ENCODE peak calls at places on chromosomes 7 and 10, in five cellular contexts. R is left ventricle myocardium inferior, D is GM23248, M is cardiac fibroblast, U is choroid plexus epithelial cell. V is an unnamed sample.
A peak's percentile ranks its signal among the peaks of the same experiment; 100 is the strongest.

GRCh38 chr7:38574121-38574520 is 57.1 kb downstream of the AMPH start:
- DNase-seq in U (peak; percentile 66), D (peak; percentile 58), M (peak; percentile 23), R (no peak), V (no peak)

GRCh38 chr7:139725077-139725476 is 52.7 kb downstream of the HIPK2 start:
- DNase-seq in D (peak; percentile 85), R (no peak), M (peak; percentile 74), U (peak; percentile 88), V (peak; percentile 52)

GRCh38 chr7:99525713-99526440 is 21.4 kb downstream of the ZKSCAN5 start:
- DNase-seq in D (peak; percentile 32), U (peak; percentile 30), M (peak; percentile 12), R (no peak), V (no peak)

GRCh38 chr10:61971016-61971350 is 69.5 kb downstream of the ARID5B start:
- DNase-seq in R (no peak), D (peak; percentile 21), M (peak; percentile 59), U (peak; percentile 41), V (no peak)

GRCh38 chr7:151001546-151001945 is 10.7 kb downstream of the NOS3 start:
- DNase-seq in U (no peak), M (no peak), D (no peak), R (no peak), V (no peak)

GRCh38 chr10:15401382-15401781 is 30.3 kb upstream of the FAM171A1 start:
- DNase-seq in R (no peak), M (no peak), D (no peak), U (no peak), V (no peak)

GRCh38 chr7:128425851-128426250 is 16.1 kb upstream of the IMPDH1 start:
- DNase-seq in D (peak; percentile 64), R (peak; percentile 60), M (peak; percentile 77), U (peak; percentile 80), V (peak; percentile 75)

GRCh38 chr10:103793920-103794883 is 61.2 kb downstream of the SH3PXD2A start:
- DNase-seq in D (no peak), U (no peak), R (peak; percentile 16), M (no peak), V (no peak)

GRCh38 chr7:55173671-55174070 is 154.9 kb downstream of the EGFR start:
- DNase-seq in U (no peak), M (no peak), D (no peak), R (no peak), V (no peak)
- H3K4me3 ChIP-seq in U (no peak overlapping the region), M (no peak overlapping the region), D (no peak overlapping the region), R (no peak overlapping the region), V (no peak overlapping the region)

DNA sequence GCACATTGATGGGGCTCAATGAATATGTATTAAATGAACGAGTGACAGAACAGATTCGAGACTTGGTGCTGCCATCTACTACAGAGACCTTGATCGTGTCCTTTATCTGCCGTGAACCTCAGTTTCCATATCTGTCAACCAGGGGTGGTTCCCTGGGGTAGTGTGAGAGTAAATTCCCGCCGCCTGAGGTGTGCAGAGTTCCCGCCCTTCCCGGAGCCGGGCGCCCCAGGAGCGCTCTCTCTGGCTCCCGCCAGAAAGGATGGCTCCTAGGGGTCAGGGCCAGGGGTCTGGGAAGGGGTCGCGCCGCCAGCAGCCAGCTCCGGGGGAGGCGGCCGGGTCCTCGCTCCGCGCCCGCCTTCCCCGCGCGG is 333 bp upstream of the PLCE1 start:
- DNase-seq in M (no peak), D (no peak), U (no peak), R (no peak), V (no peak)
- H3K4me3 ChIP-seq in M (peak overlapping the region; percentile 69), D (peak overlapping the region; percentile 87), U (peak overlapping the region; percentile 76), R (peak overlapping the region; percentile 76), V (peak overlapping the region; percentile 75)

GRCh38 chr10:31121074-31121685 is 89.5 kb upstream of the ZNF438 start:
- DNase-seq in R (no peak), M (peak; percentile 55), U (peak; percentile 25), D (peak; percentile 74), V (no peak)
- H3K4me3 ChIP-seq in R (peak overlapping the region; percentile 4), M (no peak overlapping the region), U (no peak overlapping the region), D (peak overlapping the region; percentile 14), V (no peak overlapping the region)

DNA sequence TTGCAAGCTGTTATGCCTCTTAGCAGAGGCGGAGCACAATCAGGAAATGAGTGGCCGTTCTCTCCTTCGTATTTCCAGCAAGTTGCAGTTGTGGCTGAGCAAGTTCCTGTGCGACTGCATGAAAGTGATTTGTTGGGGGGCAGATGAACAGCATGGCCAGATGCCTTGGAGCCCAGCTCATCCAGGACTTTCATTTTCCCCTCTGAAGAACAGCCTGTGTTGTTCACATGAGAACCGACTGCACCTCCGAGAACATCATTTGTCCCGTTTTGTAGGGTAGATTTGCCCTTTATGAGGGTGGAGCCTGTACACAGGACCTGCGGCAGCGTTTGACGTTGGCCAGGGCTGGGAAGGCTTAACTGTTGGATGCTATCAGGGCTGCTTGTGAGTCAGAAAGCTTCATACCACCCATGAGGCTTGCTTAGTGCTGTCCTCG is 4.4 kb downstream of the BAG3 start:
- DNase-seq in M (peak; percentile 85), D (peak; percentile 94), R (peak; percentile 46), U (peak; percentile 84), V (peak; percentile 90)
- H3K4me3 ChIP-seq in M (peak overlapping the region; percentile 97), D (peak overlapping the region; percentile 93), R (peak overlapping the region; percentile 82), U (peak overlapping the region; percentile 96), V (no peak overlapping the region)

V was measured in adrenal gland.